ENCODE peak calls at places on chromosome 2, in six cellular contexts. H, S, V, C, Y and G are unnamed samples.

GRCh38 chr2:45344071-45344470 is 267.0 kb downstream of the SRBD1 start:
- DNase-seq in H (no peak), V (no peak), S (no peak), C (no peak), Y (no peak), G (no peak)

GRCh38 chr2:189407944-189408209 is 33.4 kb upstream of the WDR75 start:
- DNase-seq in V (no peak), Y (no peak), S (no peak), C (no peak), H (no peak), G (no peak)

GRCh38 chr2:240131296-240131695 is 4.8 kb downstream of the COPS9 start:
- DNase-seq in S (no peak), Y (peak; percentile 11), C (no peak), V (no peak), H (no peak), G (no peak)

GRCh38 chr2:216139884-216140283 is 30.7 kb downstream of the XRCC5 start:
- DNase-seq in V (no peak), Y (no peak), H (no peak), S (no peak), C (no peak), G (peak; percentile 43)

GRCh38 chr2:132665401-132665800 is 4.6 kb downstream of the LYPD1 start:
- DNase-seq in C (no peak), H (no peak), V (no peak), Y (no peak), S (no peak), G (no peak)

GRCh38 chr2:216086207-216086893 is 4.6 kb downstream of the TMEM169 start:
- DNase-seq in C (no peak), Y (no peak), H (no peak), V (no peak), S (no peak), G (no peak)

GRCh38 chr2:98412751-98413445 is 31.8 kb upstream of the INPP4A start:
- DNase-seq in S (no peak), C (peak; percentile 70), H (peak; percentile 28), V (no peak), Y (peak; percentile 32), G (peak; percentile 87)

GRCh38 chr2:226773291-226773690 is 26.3 kb downstream of the IRS1 start:
- DNase-seq in V (no peak), H (no peak), S (no peak), C (no peak), Y (no peak), G (no peak)

GRCh38 chr2:107542314-107542740 is 284.4 kb upstream of the RGPD4 start:
- DNase-seq in C (no peak), H (no peak), Y (no peak), S (no peak), V (no peak), G (no peak)

GRCh38 chr2:24917086-24917485 is 3.0 kb downstream of the ADCY3 start:
- DNase-seq in S (no peak), C (no peak), H (no peak), V (no peak), Y (no peak), G (no peak)

GRCh38 chr2:101790856-101791255 is 93.3 kb downstream of the MAP4K4 start:
- DNase-seq in H (no peak), Y (peak; percentile 39), S (no peak), V (no peak), C (no peak), G (no peak)

GRCh38 chr2:221629478-221629877 is 57.4 kb upstream of the EPHA4 start:
- DNase-seq in Y (no peak), V (no peak), C (no peak), H (peak; percentile 46), S (no peak), G (peak; percentile 67)

GRCh38 chr2:12806535-12806934 is 89.8 kb downstream of the TRIB2 start:
- DNase-seq in H (no peak), C (no peak), Y (no peak), V (no peak), S (no peak), G (no peak)

GRCh38 chr2:26679857-26680256 is 12.7 kb upstream of the KCNK3 start:
- DNase-seq in C (no peak), S (no peak), H (no peak), Y (no peak), V (no peak), G (no peak)

GRCh38 chr2:176391020-176391419 is 121.8 kb downstream of the MTX2 start:
- DNase-seq in V (no peak), Y (no peak), H (no peak), S (no peak), C (no peak), G (no peak)

GRCh38 chr2:152221870-152222269 is 46.3 kb upstream of the STAM2 start:
- DNase-seq in C (no peak), S (no peak), H (no peak), Y (no peak), V (no peak), G (no peak)

GRCh38 chr2:170276926-170277571 is 99.1 kb downstream of the MYO3B start:
- DNase-seq in V (no peak), Y (no peak), H (no peak), S (no peak), C (no peak), G (no peak)

GRCh38 chr2:32750880-32751279 is 123.0 kb downstream of the TTC27 start:
- DNase-seq in C (no peak), Y (no peak), S (no peak), V (no peak), H (no peak), G (no peak)

GRCh38 chr2:202149155-202149762 is 76.2 kb downstream of the KIAA2012 start:
- DNase-seq in H (no peak), Y (peak; percentile 45), C (no peak), V (peak; percentile 88), S (no peak), G (no peak)

GRCh38 chr2:219523031-219523671 is 8.9 kb downstream of the ASIC4 start:
- DNase-seq in S (no peak), V (peak; percentile 51), C (no peak), H (no peak), Y (no peak), G (no peak)

GRCh38 chr2:145811467-145812162 is 1291.7 kb upstream of the ZEB2 start:
- DNase-seq in H (no peak), V (no peak), S (no peak), C (no peak), Y (no peak), G (no peak)

GRCh38 chr2:60555066-60555793 is 1.8 kb upstream of the BCL11A start:
- DNase-seq in V (peak; percentile 88), H (peak; percentile 39), C (peak; percentile 70), Y (peak; percentile 58), S (peak; percentile 69), G (peak; percentile 67)

GRCh38 chr2:85594715-85595377 is 699 bp upstream of the RNF181 start:
- DNase-seq in Y (no peak), C (no peak), S (no peak), V (no peak), H (no peak), G (no peak)

GRCh38 chr2:179422037-179422643 is 157.5 kb upstream of the SESTD1 start:
- DNase-seq in C (peak; percentile 20), S (peak; percentile 73), Y (peak; percentile 40), H (peak; percentile 69), V (peak; percentile 85), G (peak; percentile 84)

GRCh38 chr2:57890993-57891688 is 155.5 kb upstream of the VRK2 start:
- DNase-seq in Y (no peak), C (no peak), H (no peak), V (no peak), S (no peak), G (no peak)

GRCh38 chr2:180699657-180700361 is 280.6 kb upstream of the UBE2E3 start:
- DNase-seq in C (no peak), S (no peak), V (peak; percentile 29), H (no peak), Y (no peak), G (no peak)